ENCODE peak calls at places on chromosomes 3 and 15, in five cellular contexts. E is pancreas, I is neuronal stem cell, L is upper lobe of right lung, G is adrenal gland. V is an unnamed sample. For H3K36me3, the result is how much of the 10 kb centered on the place peaks cover.

GRCh38 chr15:69143756-69144436 is 16.5 kb upstream of the GLCE start:
- DNase-seq in G (no peak), E (no peak), L (no peak), I (no peak), V (no peak)

GRCh38 chr3:151259664-151260063 is 18.7 kb downstream of the P2RY14 start:
- DNase-seq in E (no peak), G (no peak), L (no peak), I (no peak), V (no peak)

GRCh38 chr3:38125305-38126120 is 11.4 kb downstream of the ACAA1 start:
- DNase-seq in L (no peak), G (no peak), E (no peak), I (no peak), V (no peak)

GRCh38 chr3:13537926-13538325 is 11.0 kb upstream of the FBLN2 start:
- DNase-seq in G (no peak), I (no peak), L (no peak), E (no peak), V (peak)

GRCh38 chr3:190807719-190808375 is 54.6 kb downstream of the GMNC start:
- DNase-seq in G (peak), L (peak), E (peak), I (no peak), V (no peak)

GRCh38 chr15:33915571-33916407 is 52.5 kb upstream of the CHRM5 start:
- DNase-seq in L (no peak), I (no peak), E (no peak), G (no peak), V (no peak)

GRCh38 chr3:143158549-143158988 is 39.0 kb downstream of the CHST2 start:
- DNase-seq in G (no peak), E (no peak), L (no peak), I (no peak), V (no peak)

GRCh38 chr3:44323341-44323955 is 15.1 kb upstream of the TCAIM start:
- DNase-seq in E (peak), I (peak), G (peak), L (no peak), V (peak)

GRCh38 chr15:79736435-79737000 is 160.3 kb downstream of the MTHFS start:
- DNase-seq in G (no peak), I (no peak), E (no peak), L (no peak), V (no peak)

GRCh38 chr3:10519236-10519635 is 13.8 kb upstream of the ATP2B2 start:
- DNase-seq in G (peak), L (peak), E (no peak), I (no peak), V (peak)

GRCh38 chr15:89893027-89893426 is 767 bp downstream of the AP3S2 start:
- DNase-seq in E (no peak), L (no peak), G (no peak), I (no peak), V (no peak)

GRCh38 chr15:90291679-90292356 is 26.3 kb downstream of the NGRN start:
- DNase-seq in E (peak), L (peak), G (peak), I (no peak), V (peak)

GRCh38 chr3:186095584-186096061 is 13.3 kb downstream of the ETV5 start:
- DNase-seq in G (no peak), I (no peak), L (peak), E (no peak), V (no peak)

GRCh38 chr3:194261581-194262063 is 89.5 kb downstream of the CPN2 start:
- DNase-seq in I (no peak), G (no peak), E (no peak), L (peak), V (no peak)

GRCh38 chr3:186849392-186849975 is 7.0 kb downstream of the ADIPOQ start:
- DNase-seq in E (no peak), L (no peak), I (no peak), G (no peak), V (no peak)

GRCh38 chr3:48634661-48635221 is 520 bp downstream of the SLC26A6 start:
- DNase-seq in I (peak), E (peak), L (peak), G (peak), V (peak)

GRCh38 chr3:135905058-135905724 is 60.3 kb upstream of the PPP2R3A start:
- DNase-seq in L (no peak), I (no peak), E (no peak), G (no peak), V (no peak)

GRCh38 chr3:12918231-12918630 is 76.9 kb upstream of the RPL32 start:
- DNase-seq in G (peak), L (no peak), I (no peak), E (no peak), V (no peak)

GRCh38 chr3:98903099-98903498 is 1.6 kb upstream of the DCBLD2 start:
- DNase-seq in L (no peak), I (no peak), E (no peak), G (no peak), V (no peak)

GRCh38 chr3:13419356-13420050 is 619 bp downstream of the NUP210 start:
- DNase-seq in G (peak), I (peak), E (peak), L (peak), V (peak)

GRCh38 chr3:194830401-194830800 is 144.7 kb downstream of the FAM43A start:
- DNase-seq in E (no peak), L (no peak), G (no peak), I (no peak), V (no peak)

GRCh38 chr15:76075060-76075459 is 15.3 kb downstream of the TMEM266 start:
- DNase-seq in G (no peak), I (no peak), E (no peak), L (no peak), V (no peak)

GRCh38 chr3:194298331-194299227 is 52.5 kb downstream of the CPN2 start:
- DNase-seq in L (peak), E (no peak), I (no peak), G (peak), V (no peak)

GRCh38 chr3:188584162-188584529 is 430.2 kb downstream of the LPP start:
- DNase-seq in L (no peak), E (no peak), I (no peak), G (peak), V (peak)

GRCh38 chr3:127168271-127168670 is 24.7 kb upstream of the PRR23E start:
- DNase-seq in G (no peak), I (no peak), L (peak), E (no peak), V (peak)

GRCh38 chr3:72891053-72891855 is 3.4 kb downstream of the GXYLT2 start:
- DNase-seq in E (peak), I (no peak), L (no peak), G (peak), V (peak)

GRCh38 chr3:119774419-119774818 is 7.5 kb upstream of the NR1I2 start:
- DNase-seq in I (no peak), G (no peak), L (no peak), E (no peak), V (no peak)

GRCh38 chr3:178367817-178368617 is 168.2 kb upstream of the KCNMB2 start:
- DNase-seq in G (peak), I (no peak), E (no peak), L (no peak), V (peak)

GRCh38 chr15:44009056-44009455 is 182.3 kb downstream of the WDR76 start:
- DNase-seq in E (no peak), G (peak), L (no peak), I (no peak), V (no peak)

GRCh38 chr15:33988384-33988783 is 20.1 kb downstream of the CHRM5 start:
- DNase-seq in E (no peak), L (no peak), G (no peak), I (no peak), V (no peak)

GRCh38 chr3:142817356-142817755 is 71.5 kb downstream of the PCOLCE2 start:
- DNase-seq in E (no peak), L (no peak), I (no peak), G (no peak), V (no peak)

GRCh38 chr3:31562525-31562924 is 29.8 kb downstream of the STT3B start:
- DNase-seq in L (peak), E (no peak), I (no peak), G (no peak), V (no peak)

GRCh38 chr3:171788546-171789351 is 21.5 kb downstream of the PLD1 start:
- DNase-seq in G (no peak), E (no peak), L (no peak), I (no peak), V (no peak)

GRCh38 chr15:40050788-40051615 is 12.0 kb upstream of the SRP14 start:
- DNase-seq in L (no peak), I (peak), G (peak), E (no peak), V (peak)

GRCh38 chr3:176174060-176174459 is 1023.2 kb downstream of the TBL1XR1 start:
- DNase-seq in L (no peak), I (no peak), G (no peak), E (no peak), V (no peak)

GRCh38 chr3:192062186-192062585 is 601.2 kb downstream of the PYDC2 start:
- DNase-seq in L (no peak), I (no peak), E (no peak), G (no peak), V (no peak)

GRCh38 chr3:141530133-141530768 is 43.4 kb downstream of the RASA2 start:
- DNase-seq in E (no peak), G (no peak), I (no peak), L (no peak), V (peak)

GRCh38 chr15:62940755-62941361 is 101.7 kb upstream of the TPM1 start:
- DNase-seq in I (no peak), G (peak), L (no peak), E (no peak), V (peak)

GRCh38 chr15:70380484-70380883 is 282.8 kb upstream of the TLE3 start:
- DNase-seq in L (no peak), I (no peak), E (no peak), G (no peak), V (no peak)

GRCh38 chr3:37543692-37544091 is 318.0 kb upstream of the CTDSPL start:
- DNase-seq in L (no peak), I (no peak), G (no peak), E (no peak), V (peak)

GRCh38 chr3:46624976-46625490 is 12.7 kb downstream of the FAM240A start:
- DNase-seq in G (no peak), L (no peak), I (no peak), E (no peak), V (no peak)
- H3K4me3 ChIP-seq in G (no peak), L (no peak), I (no peak), E (no peak), V (no peak)

GRCh38 chr3:47496892-47497291 is 16.6 kb downstream of the ELP6 start:
- DNase-seq in G (no peak), I (no peak), L (no peak), E (no peak), V (no peak)
- H3K36me3 ChIP-seq in G (half or more), I (half or more), L (half or more), E (under half), V (under half)

GRCh38 chr3:106208266-106208665 is 339.5 kb upstream of the CBLB start:
- DNase-seq in L (no peak), E (no peak), I (no peak), G (no peak), V (no peak)
- H3K4me3 ChIP-seq in L (no peak), E (no peak), I (no peak), G (no peak), V (no peak)

GRCh38 chr15:91892417-91892816 is 38.9 kb downstream of the SLCO3A1 start:
- DNase-seq in G (no peak), E (no peak), I (no peak), L (no peak), V (no peak)
- H3K36me3 ChIP-seq in G (under half), E (under half), I (under half), L (under half), V (under half)

GRCh38 chr15:98858610-98859023 is 149.0 kb downstream of the PGPEP1L start:
- DNase-seq in G (no peak), I (no peak), L (no peak), E (no peak), V (no peak)
- H3K4me3 ChIP-seq in G (no peak), I (no peak), L (no peak), E (no peak), V (no peak)